ENCODE peak calls at places on chromosomes 13 and 19, in ten cellular contexts. One of them, this sample, is unnamed.

GRCh38 chr19:27736225-27736624 is 1476.7 kb downstream of the UQCRFS1 start:
- DNase-seq in thoracic aorta: no peak
- DNase-seq in IMR-90: no peak
- DNase-seq in cardiac fibroblast: no peak
- DNase-seq in astrocyte of the spinal cord: no peak
- DNase-seq in OCI-LY7: no peak
- DNase-seq in sigmoid colon: no peak
- DNase-seq in cardiac muscle cell: no peak
- DNase-seq in Panc1: no peak
- DNase-seq in hepatocyte: no peak
- DNase-seq in this sample: no peak

GRCh38 chr19:12773571-12773970 is 1.8 kb downstream of the HOOK2 start:
- DNase-seq in hepatocyte: no peak
- DNase-seq in astrocyte of the spinal cord: no peak
- DNase-seq in Panc1: no peak
- DNase-seq in IMR-90: peak
- DNase-seq in cardiac fibroblast: peak
- DNase-seq in cardiac muscle cell: no peak
- DNase-seq in OCI-LY7: peak
- DNase-seq in sigmoid colon: no peak
- DNase-seq in thoracic aorta: no peak
- DNase-seq in this sample: no peak

GRCh38 chr13:21837841-21838551 is 167.1 kb downstream of the FGF9 start:
- DNase-seq in cardiac muscle cell: no peak
- DNase-seq in astrocyte of the spinal cord: no peak
- DNase-seq in sigmoid colon: peak
- DNase-seq in OCI-LY7: no peak
- DNase-seq in Panc1: no peak
- DNase-seq in IMR-90: peak
- DNase-seq in thoracic aorta: no peak
- DNase-seq in cardiac fibroblast: no peak
- DNase-seq in hepatocyte: no peak
- DNase-seq in this sample: peak

GRCh38 chr13:23681253-23681652 is 111.0 kb downstream of the TNFRSF19 start:
- DNase-seq in cardiac muscle cell: no peak
- DNase-seq in astrocyte of the spinal cord: no peak
- DNase-seq in thoracic aorta: no peak
- DNase-seq in cardiac fibroblast: peak
- DNase-seq in IMR-90: peak
- DNase-seq in hepatocyte: peak
- DNase-seq in Panc1: no peak
- DNase-seq in OCI-LY7: no peak
- DNase-seq in sigmoid colon: no peak
- DNase-seq in this sample: no peak

GRCh38 chr13:30615851-30616311 is 1.8 kb upstream of the USPL1 start:
- DNase-seq in astrocyte of the spinal cord: peak
- DNase-seq in IMR-90: peak
- DNase-seq in thoracic aorta: no peak
- DNase-seq in Panc1: no peak
- DNase-seq in cardiac muscle cell: peak
- DNase-seq in sigmoid colon: no peak
- DNase-seq in hepatocyte: peak
- DNase-seq in OCI-LY7: peak
- DNase-seq in cardiac fibroblast: peak
- DNase-seq in this sample: no peak

GRCh38 chr19:12611361-12611699 is 610 bp downstream of the ZNF791 start:
- DNase-seq in OCI-LY7: no peak
- DNase-seq in IMR-90: peak
- DNase-seq in cardiac fibroblast: peak
- DNase-seq in hepatocyte: peak
- DNase-seq in thoracic aorta: peak
- DNase-seq in sigmoid colon: peak
- DNase-seq in Panc1: no peak
- DNase-seq in cardiac muscle cell: peak
- DNase-seq in astrocyte of the spinal cord: peak
- DNase-seq in this sample: peak

GRCh38 chr13:62176051-62176450 is 760.4 kb upstream of the PCDH20 start:
- DNase-seq in sigmoid colon: no peak
- DNase-seq in hepatocyte: no peak
- DNase-seq in OCI-LY7: no peak
- DNase-seq in cardiac muscle cell: no peak
- DNase-seq in thoracic aorta: no peak
- DNase-seq in IMR-90: no peak
- DNase-seq in Panc1: no peak
- DNase-seq in cardiac fibroblast: no peak
- DNase-seq in astrocyte of the spinal cord: peak
- DNase-seq in this sample: no peak

GRCh38 chr19:3423183-3423829 is 56.9 kb downstream of the NFIC start:
- DNase-seq in OCI-LY7: no peak
- DNase-seq in sigmoid colon: no peak
- DNase-seq in thoracic aorta: no peak
- DNase-seq in cardiac fibroblast: no peak
- DNase-seq in cardiac muscle cell: no peak
- DNase-seq in Panc1: no peak
- DNase-seq in hepatocyte: no peak
- DNase-seq in IMR-90: peak
- DNase-seq in astrocyte of the spinal cord: peak
- DNase-seq in this sample: no peak

GRCh38 chr19:41936416-41936850 is 8.2 kb upstream of the ERFL start:
- DNase-seq in Panc1: no peak
- DNase-seq in astrocyte of the spinal cord: no peak
- DNase-seq in cardiac muscle cell: no peak
- DNase-seq in OCI-LY7: no peak
- DNase-seq in hepatocyte: no peak
- DNase-seq in sigmoid colon: no peak
- DNase-seq in thoracic aorta: no peak
- DNase-seq in cardiac fibroblast: peak
- DNase-seq in IMR-90: no peak
- DNase-seq in this sample: no peak

GRCh38 chr13:22648325-22648758 is 532.4 kb upstream of the SGCG start:
- DNase-seq in hepatocyte: peak
- DNase-seq in sigmoid colon: no peak
- DNase-seq in Panc1: no peak
- DNase-seq in OCI-LY7: no peak
- DNase-seq in astrocyte of the spinal cord: no peak
- DNase-seq in cardiac fibroblast: no peak
- DNase-seq in cardiac muscle cell: peak
- DNase-seq in IMR-90: no peak
- DNase-seq in thoracic aorta: no peak
- DNase-seq in this sample: no peak

GRCh38 chr19:33189453-33189852 is 4.7 kb upstream of the LRP3 start:
- DNase-seq in IMR-90: no peak
- DNase-seq in cardiac fibroblast: no peak
- DNase-seq in sigmoid colon: no peak
- DNase-seq in hepatocyte: no peak
- DNase-seq in thoracic aorta: no peak
- DNase-seq in cardiac muscle cell: no peak
- DNase-seq in astrocyte of the spinal cord: no peak
- DNase-seq in Panc1: no peak
- DNase-seq in OCI-LY7: no peak
- DNase-seq in this sample: no peak

GRCh38 chr13:109744512-109745051 is 41.8 kb downstream of the IRS2 start:
- DNase-seq in hepatocyte: peak
- DNase-seq in thoracic aorta: no peak
- DNase-seq in cardiac muscle cell: no peak
- DNase-seq in cardiac fibroblast: peak
- DNase-seq in astrocyte of the spinal cord: peak
- DNase-seq in OCI-LY7: no peak
- DNase-seq in Panc1: no peak
- DNase-seq in IMR-90: peak
- DNase-seq in sigmoid colon: peak
- DNase-seq in this sample: peak

GRCh38 chr19:14080887-14081796 is 4.4 kb downstream of the C19orf67 start:
- DNase-seq in cardiac muscle cell: peak
- DNase-seq in thoracic aorta: peak
- DNase-seq in cardiac fibroblast: peak
- DNase-seq in Panc1: peak
- DNase-seq in IMR-90: peak
- DNase-seq in sigmoid colon: peak
- DNase-seq in astrocyte of the spinal cord: peak
- DNase-seq in hepatocyte: peak
- DNase-seq in OCI-LY7: peak
- DNase-seq in this sample: peak

DNA sequence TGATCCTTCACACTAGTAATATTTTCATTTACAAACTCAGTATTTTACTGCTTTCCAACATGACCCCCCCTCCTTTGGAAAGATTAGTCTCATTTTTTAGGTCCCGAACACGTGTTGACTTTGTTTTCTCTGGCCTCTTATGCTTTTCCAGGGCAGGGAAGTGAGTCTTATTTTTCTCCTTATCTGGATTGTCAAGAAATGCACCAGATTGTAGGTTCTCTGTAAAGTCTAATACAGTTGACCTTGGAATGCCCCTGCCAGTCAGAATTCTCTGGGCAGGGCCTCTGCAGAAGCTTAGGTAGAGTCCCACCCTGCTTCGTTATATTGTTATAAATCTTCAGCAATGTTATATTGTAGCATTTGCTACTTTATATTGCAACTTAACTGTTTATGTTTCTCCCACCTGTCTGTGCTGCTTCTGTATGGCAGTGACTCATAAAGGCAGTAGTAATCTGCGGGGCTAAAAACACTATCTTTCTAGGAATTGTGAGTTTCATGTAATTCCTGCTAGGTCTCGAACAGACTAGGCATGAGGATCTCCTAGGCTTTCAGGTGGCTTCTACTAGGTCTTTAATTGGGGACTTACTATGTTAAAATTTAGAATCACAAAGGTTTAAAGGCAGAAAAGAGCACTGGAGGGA is 2.0 kb downstream of the TDRD3 start:
- DNase-seq in IMR-90: peak
- DNase-seq in thoracic aorta: no peak
- DNase-seq in hepatocyte: no peak
- DNase-seq in cardiac fibroblast: no peak
- DNase-seq in OCI-LY7: no peak
- DNase-seq in cardiac muscle cell: peak
- DNase-seq in Panc1: no peak
- DNase-seq in astrocyte of the spinal cord: peak
- DNase-seq in sigmoid colon: no peak
- DNase-seq in this sample: peak
- H3K4me3 ChIP-seq in IMR-90: no peak
- H3K4me3 ChIP-seq in thoracic aorta: peak
- H3K4me3 ChIP-seq in hepatocyte: peak
- H3K4me3 ChIP-seq in cardiac fibroblast: no peak
- H3K4me3 ChIP-seq in OCI-LY7: peak
- H3K4me3 ChIP-seq in cardiac muscle cell: peak
- H3K4me3 ChIP-seq in Panc1: no peak
- H3K4me3 ChIP-seq in astrocyte of the spinal cord: no peak
- H3K4me3 ChIP-seq in sigmoid colon: no peak
- H3K4me3 ChIP-seq in this sample: no peak

GRCh38 chr19:55253842-55254624 is 4.8 kb downstream of the PPP6R1 start:
- DNase-seq in astrocyte of the spinal cord: no peak
- DNase-seq in hepatocyte: no peak
- DNase-seq in OCI-LY7: peak
- DNase-seq in thoracic aorta: no peak
- DNase-seq in Panc1: no peak
- DNase-seq in cardiac muscle cell: no peak
- DNase-seq in IMR-90: no peak
- DNase-seq in cardiac fibroblast: no peak
- DNase-seq in sigmoid colon: no peak
- DNase-seq in this sample: no peak
- H3K4me3 ChIP-seq in astrocyte of the spinal cord: no peak
- H3K4me3 ChIP-seq in hepatocyte: no peak
- H3K4me3 ChIP-seq in OCI-LY7: peak
- H3K4me3 ChIP-seq in thoracic aorta: peak
- H3K4me3 ChIP-seq in Panc1: no peak
- H3K4me3 ChIP-seq in cardiac muscle cell: no peak
- H3K4me3 ChIP-seq in IMR-90: no peak
- H3K4me3 ChIP-seq in cardiac fibroblast: no peak
- H3K4me3 ChIP-seq in sigmoid colon: no peak
- H3K4me3 ChIP-seq in this sample: peak

GRCh38 chr19:17933414-17934129 is 757 bp downstream of the CCDC124 start:
- DNase-seq in cardiac fibroblast: peak
- DNase-seq in IMR-90: peak
- DNase-seq in Panc1: no peak
- DNase-seq in cardiac muscle cell: no peak
- DNase-seq in sigmoid colon: no peak
- DNase-seq in hepatocyte: peak
- DNase-seq in astrocyte of the spinal cord: no peak
- DNase-seq in thoracic aorta: no peak
- DNase-seq in OCI-LY7: no peak
- DNase-seq in this sample: no peak
- H3K4me3 ChIP-seq in cardiac fibroblast: peak
- H3K4me3 ChIP-seq in IMR-90: peak
- H3K4me3 ChIP-seq in Panc1: peak
- H3K4me3 ChIP-seq in cardiac muscle cell: peak
- H3K4me3 ChIP-seq in sigmoid colon: peak
- H3K4me3 ChIP-seq in hepatocyte: peak
- H3K4me3 ChIP-seq in astrocyte of the spinal cord: peak
- H3K4me3 ChIP-seq in thoracic aorta: peak
- H3K4me3 ChIP-seq in OCI-LY7: peak
- H3K4me3 ChIP-seq in this sample: peak

GRCh38 chr19:37127999-37128820 is 44.3 kb downstream of the ZNF585A start:
- DNase-seq in astrocyte of the spinal cord: no peak
- DNase-seq in Panc1: no peak
- DNase-seq in hepatocyte: no peak
- DNase-seq in IMR-90: no peak
- DNase-seq in sigmoid colon: no peak
- DNase-seq in OCI-LY7: peak
- DNase-seq in cardiac muscle cell: no peak
- DNase-seq in cardiac fibroblast: peak
- DNase-seq in thoracic aorta: no peak
- DNase-seq in this sample: no peak
- H3K4me3 ChIP-seq in astrocyte of the spinal cord: no peak
- H3K4me3 ChIP-seq in Panc1: no peak
- H3K4me3 ChIP-seq in hepatocyte: no peak
- H3K4me3 ChIP-seq in IMR-90: no peak
- H3K4me3 ChIP-seq in sigmoid colon: no peak
- H3K4me3 ChIP-seq in OCI-LY7: no peak
- H3K4me3 ChIP-seq in cardiac muscle cell: no peak
- H3K4me3 ChIP-seq in cardiac fibroblast: no peak
- H3K4me3 ChIP-seq in thoracic aorta: peak
- H3K4me3 ChIP-seq in this sample: no peak

This sample was measured in colonic mucosa.